ENCODE peak calls at places on chromosomes 16 and 17, in six cellular contexts. G is substantia nigra; D is tibial nerve; K is NCI-H1417 treated with DMSO at 0.1 percent for 48 hours; J is T-cell; S is stimulated activated CD8-positive, alpha-beta memory T cell treated with anti-CD3 and anti-CD28 coated beads, Interleukin-2, amount 100 ng/mL, for 48 hours. E is an unnamed sample.

GRCh38 chr16:84518804-84519341 is 14.4 kb upstream of the MEAK7 start:
- DNase-seq in G (no peak), D (no peak), K (no peak), J (peak), S (no peak), E (no peak)

GRCh38 chr17:50203086-50203485 is 1.7 kb upstream of the COL1A1 start:
- DNase-seq in G (no peak), D (no peak), K (no peak), J (no peak), S (no peak), E (no peak)

GRCh38 chr17:65438708-65439294 is 122.6 kb downstream of the AXIN2 start:
- DNase-seq in G (no peak), D (no peak), K (no peak), J (no peak), S (no peak), E (no peak)

GRCh38 chr16:69111831-69112230 is 6.4 kb downstream of the HAS3 start:
- DNase-seq in G (no peak), D (no peak), K (no peak), J (no peak), S (no peak), E (no peak)

GRCh38 chr16:85417156-85417860 is 195.8 kb upstream of the GSE1 start:
- DNase-seq in G (no peak), D (no peak), K (no peak), J (no peak), S (no peak), E (no peak)

GRCh38 chr17:18231156-18231555 is 5.7 kb downstream of the LLGL1 start:
- DNase-seq in G (no peak), D (no peak), K (no peak), J (no peak), S (no peak), E (no peak)

GRCh38 chr17:43832168-43832975 is 574 bp downstream of the MPP3 start:
- DNase-seq in G (no peak), D (peak), K (no peak), J (no peak), S (no peak), E (no peak)

GRCh38 chr16:75096730-75097129 is 19.9 kb downstream of the LDHD start:
- DNase-seq in G (no peak), D (no peak), K (no peak), J (no peak), S (no peak), E (peak)

GRCh38 chr16:84137287-84137686 is 7.7 kb downstream of the HSDL1 start:
- DNase-seq in G (no peak), D (no peak), K (no peak), J (no peak), S (no peak), E (no peak)

GRCh38 chr17:27218719-27219488 is 75.0 kb upstream of the WSB1 start:
- DNase-seq in G (no peak), D (no peak), K (no peak), J (no peak), S (no peak), E (no peak)

GRCh38 chr17:81241648-81242420 is 2.7 kb downstream of the NDUFAF8 start:
- DNase-seq in G (peak), D (peak), K (no peak), J (peak), S (peak), E (peak)

GRCh38 chr17:48307814-48308411 is 122.1 kb downstream of the SKAP1 start:
- DNase-seq in G (no peak), D (peak), K (peak), J (peak), S (peak), E (no peak)

GRCh38 chr17:49002766-49003165 is 5.6 kb downstream of the IGF2BP1 start:
- DNase-seq in G (no peak), D (no peak), K (no peak), J (no peak), S (no peak), E (no peak)

GRCh38 chr17:74061758-74062157 is 141.7 kb upstream of the RPL38 start:
- DNase-seq in G (no peak), D (no peak), K (no peak), J (no peak), S (no peak), E (no peak)

GRCh38 chr16:1871974-1872635 is at the start of gene MEIOB:
- DNase-seq in G (no peak), D (no peak), K (no peak), J (peak), S (peak), E (no peak)

GRCh38 chr17:36000730-36001108 is 634 bp downstream of the CCL15 start:
- DNase-seq in G (no peak), D (no peak), K (no peak), J (no peak), S (no peak), E (no peak)

GRCh38 chr16:84418056-84418849 is 49.9 kb downstream of the ATP2C2 start:
- DNase-seq in G (no peak), D (no peak), K (no peak), J (no peak), S (no peak), E (no peak)

GRCh38 chr16:17476414-17477259 is 5.9 kb upstream of the XYLT1 start:
- DNase-seq in G (no peak), D (peak), K (no peak), J (peak), S (no peak), E (no peak)

GRCh38 chr16:13158427-13158826 is 257.0 kb downstream of the SHISA9 start:
- DNase-seq in G (no peak), D (no peak), K (no peak), J (no peak), S (no peak), E (no peak)

GRCh38 chr17:77458202-77459017 is 317.6 kb downstream of the SEC14L1 start:
- DNase-seq in G (no peak), D (no peak), K (no peak), J (no peak), S (no peak), E (no peak)

E was measured in breast epithelium.